ENCODE peak calls at places on chromosomes 3 and 15, in six cellular contexts. O, X, Z, Q, B and N are unnamed samples.

GRCh38 chr15:53830707-53831386 is 71.4 kb upstream of the WDR72 start:
- DNase-seq in O (no peak), X (peak), Z (no peak), Q (no peak), B (no peak), N (no peak)

GRCh38 chr15:75656813-75657212 is 9.1 kb downstream of the SNX33 start:
- DNase-seq in O (no peak), X (no peak), Z (no peak), Q (no peak), B (no peak), N (no peak)

GRCh38 chr3:188734395-188734794 is 437.4 kb upstream of the TPRG1 start:
- DNase-seq in O (no peak), X (peak), Z (no peak), Q (no peak), B (no peak), N (no peak)

GRCh38 chr15:58962662-58963565 is 24.5 kb upstream of the RNF111 start:
- DNase-seq in O (no peak), X (no peak), Z (no peak), Q (no peak), B (no peak), N (no peak)

GRCh38 chr3:12508316-12508715 is 24.0 kb downstream of the TSEN2 start:
- DNase-seq in O (no peak), X (no peak), Z (peak), Q (no peak), B (peak), N (no peak)

GRCh38 chr3:191065183-191065805 is 133.7 kb upstream of the OSTN start:
- DNase-seq in O (no peak), X (no peak), Z (no peak), Q (no peak), B (no peak), N (no peak)

GRCh38 chr3:77053769-77054168 is 13.9 kb downstream of the ROBO2 start:
- DNase-seq in O (no peak), X (no peak), Z (no peak), Q (no peak), B (peak), N (no peak)

GRCh38 chr3:139332092-139332491 is 11.7 kb upstream of the MRPS22 start:
- DNase-seq in O (no peak), X (no peak), Z (no peak), Q (no peak), B (no peak), N (no peak)

GRCh38 chr15:36903922-36904479 is 196.3 kb downstream of the MEIS2 start:
- DNase-seq in O (no peak), X (no peak), Z (no peak), Q (no peak), B (no peak), N (peak)

GRCh38 chr3:55543228-55543627 is 56.1 kb upstream of the WNT5A start:
- DNase-seq in O (no peak), X (no peak), Z (no peak), Q (no peak), B (no peak), N (no peak)

GRCh38 chr3:195550723-195551122 is 7.6 kb upstream of the PPP1R2 start:
- DNase-seq in O (no peak), X (no peak), Z (no peak), Q (no peak), B (no peak), N (no peak)

GRCh38 chr15:51223771-51224229 is 114.6 kb downstream of the CYP19A1 start:
- DNase-seq in O (no peak), X (no peak), Z (no peak), Q (no peak), B (peak), N (peak)

GRCh38 chr3:158267015-158267414 is 157.1 kb downstream of the RSRC1 start:
- DNase-seq in O (no peak), X (no peak), Z (no peak), Q (no peak), B (no peak), N (no peak)

GRCh38 chr3:130849111-130849552 is 44.8 kb upstream of the ATP2C1 start:
- DNase-seq in O (peak), X (peak), Z (no peak), Q (no peak), B (no peak), N (no peak)

GRCh38 chr3:10556312-10556711 is 50.9 kb upstream of the ATP2B2 start:
- DNase-seq in O (no peak), X (no peak), Z (no peak), Q (no peak), B (no peak), N (peak)

GRCh38 chr3:178352300-178353021 is 183.8 kb upstream of the KCNMB2 start:
- DNase-seq in O (no peak), X (no peak), Z (peak), Q (no peak), B (peak), N (no peak)

GRCh38 chr3:152458725-152459515 is 190.2 kb downstream of the MBNL1 start:
- DNase-seq in O (no peak), X (no peak), Z (no peak), Q (no peak), B (no peak), N (no peak)

GRCh38 chr15:90035835-90036220 is 34.7 kb downstream of the ZNF710 start:
- DNase-seq in O (no peak), X (no peak), Z (no peak), Q (no peak), B (no peak), N (peak)

GRCh38 chr3:24060055-24060454 is 115.0 kb downstream of the NR1D2 start:
- DNase-seq in O (no peak), X (no peak), Z (no peak), Q (no peak), B (peak), N (no peak)

GRCh38 chr3:112738366-112738765 is 97.4 kb upstream of the CCDC80 start:
- DNase-seq in O (no peak), X (no peak), Z (no peak), Q (no peak), B (no peak), N (no peak)

GRCh38 chr15:63166219-63166618 is 8.9 kb upstream of the RPS27L start:
- DNase-seq in O (no peak), X (no peak), Z (no peak), Q (no peak), B (no peak), N (no peak)

GRCh38 chr15:87038404-87038803 is 958.7 kb downstream of the AGBL1 start:
- DNase-seq in O (no peak), X (no peak), Z (no peak), Q (no peak), B (no peak), N (no peak)

GRCh38 chr3:127036209-127037020 is 53.5 kb downstream of the PLXNA1 start:
- DNase-seq in O (peak), X (peak), Z (no peak), Q (no peak), B (no peak), N (no peak)

GRCh38 chr3:101193957-101194356 is 126.4 kb downstream of the IMPG2 start:
- DNase-seq in O (no peak), X (no peak), Z (no peak), Q (no peak), B (peak), N (no peak)

GRCh38 chr3:195139091-195139875 is 131.7 kb downstream of the XXYLT1 start:
- DNase-seq in O (no peak), X (no peak), Z (no peak), Q (no peak), B (no peak), N (no peak)

GRCh38 chr3:96192951-96193350 is 621.4 kb upstream of the EPHA6 start:
- DNase-seq in O (no peak), X (no peak), Z (no peak), Q (no peak), B (no peak), N (no peak)

GRCh38 chr15:48355377-48355776 is 24.1 kb downstream of the DUT start:
- DNase-seq in O (no peak), X (no peak), Z (no peak), Q (no peak), B (no peak), N (no peak)

GRCh38 chr3:115146032-115146417 is 1.1 kb downstream of the ZBTB20 start:
- DNase-seq in O (no peak), X (peak), Z (peak), Q (no peak), B (peak), N (peak)

GRCh38 chr15:63870403-63871209 is 36.9 kb upstream of the HERC1 start:
- DNase-seq in O (no peak), X (no peak), Z (peak), Q (no peak), B (peak), N (no peak)

GRCh38 chr3:30682434-30683155 is 76.2 kb downstream of the TGFBR2 start:
- DNase-seq in O (no peak), X (no peak), Z (no peak), Q (no peak), B (no peak), N (no peak)

GRCh38 chr3:71380096-71380495 is 203.4 kb downstream of the FOXP1 start:
- DNase-seq in O (no peak), X (no peak), Z (peak), Q (no peak), B (no peak), N (no peak)

GRCh38 chr15:39300451-39301153 is 280.3 kb upstream of the THBS1 start:
- DNase-seq in O (no peak), X (no peak), Z (peak), Q (no peak), B (peak), N (no peak)

GRCh38 chr3:107328074-107328473 is 49.2 kb upstream of the CCDC54 start:
- DNase-seq in O (no peak), X (no peak), Z (no peak), Q (no peak), B (no peak), N (no peak)

GRCh38 chr15:67105065-67105951 is 39.9 kb downstream of the SMAD3 start:
- DNase-seq in O (no peak), X (peak), Z (peak), Q (no peak), B (peak), N (no peak)

GRCh38 chr3:14329116-14329830 is 73.1 kb upstream of the SLC6A6 start:
- DNase-seq in O (no peak), X (peak), Z (no peak), Q (no peak), B (peak), N (no peak)

GRCh38 chr15:67680645-67681044 is 138.1 kb downstream of the MAP2K5 start:
- DNase-seq in O (no peak), X (no peak), Z (no peak), Q (no peak), B (no peak), N (no peak)

DNA sequence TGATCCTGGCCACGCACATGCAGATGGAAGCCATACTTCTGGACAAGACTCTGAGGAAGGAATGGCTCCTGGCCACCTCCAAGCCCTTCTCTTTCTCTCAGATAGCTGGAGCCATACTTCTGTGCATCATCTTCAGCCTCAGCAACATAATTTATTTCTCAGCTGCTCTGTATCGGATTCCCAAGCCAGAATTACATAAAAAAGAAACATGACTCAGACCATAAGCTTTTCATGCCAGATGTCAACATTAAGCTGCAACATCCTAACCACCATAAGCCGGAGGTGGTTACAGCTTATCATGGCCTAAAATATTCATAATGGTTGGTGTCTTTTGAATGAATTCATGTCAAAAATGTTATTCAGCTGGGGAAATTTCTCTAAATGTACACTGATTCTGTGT is 10.5 kb upstream of the KIF23 start:
- DNase-seq in O (no peak), X (no peak), Z (no peak), Q (no peak), B (peak), N (no peak)
- H3K4me3 ChIP-seq in O (no peak), X (no peak), Z (no peak), Q (no peak), B (no peak), N (no peak)

GRCh38 chr3:141544697-141545096 is 57.9 kb downstream of the RASA2 start:
- DNase-seq in O (no peak), X (peak), Z (no peak), Q (no peak), B (no peak), N (no peak)

GRCh38 chr3:141542202-141542959 is 55.6 kb downstream of the RASA2 start:
- DNase-seq in O (no peak), X (no peak), Z (no peak), Q (no peak), B (no peak), N (no peak)

GRCh38 chr3:141540531-141540930 is 53.7 kb downstream of the RASA2 start:
- DNase-seq in O (no peak), X (no peak), Z (no peak), Q (no peak), B (no peak), N (no peak)

GRCh38 chr3:141539441-141540187 is 52.8 kb downstream of the RASA2 start:
- DNase-seq in O (no peak), X (no peak), Z (no peak), Q (no peak), B (no peak), N (no peak)

DNA sequence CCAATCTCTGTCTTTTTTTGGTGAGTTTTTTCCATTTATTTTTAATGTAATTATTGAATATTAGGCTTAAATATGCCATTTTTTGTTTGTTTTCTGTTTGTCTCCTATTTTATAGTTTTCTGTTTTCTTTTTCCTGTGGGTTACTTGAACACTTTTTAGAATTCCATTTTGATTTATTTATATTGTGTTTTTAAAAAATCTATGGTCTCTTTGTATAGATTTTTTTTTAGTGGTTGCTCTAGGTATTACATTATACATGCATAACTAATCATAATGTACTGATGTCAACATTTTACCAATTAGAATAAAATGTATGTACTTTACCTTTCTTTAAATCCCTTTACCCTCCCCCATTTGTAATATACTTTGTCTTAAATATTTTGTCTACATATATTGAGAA is 56.2 kb downstream of the RASA2 start:
- DNase-seq in O (no peak), X (no peak), Z (no peak), Q (no peak), B (no peak), N (no peak)
- TF ChIP-seq CTCF in O (no peak), X (peak), Z (no peak), Q (no peak), B (no peak), N (no peak)

GRCh38 chr3:28575748-28576589 is 227.3 kb upstream of the AZI2 start:
- DNase-seq in O (no peak), X (no peak), Z (no peak), Q (peak), B (peak), N (no peak)
- H3K4me3 ChIP-seq in O (no peak), X (peak), Z (peak), Q (peak), B (peak), N (no peak)

GRCh38 chr15:74040115-74040850 is 42.1 kb downstream of the GOLGA6A start:
- DNase-seq in O (no peak), X (peak), Z (no peak), Q (no peak), B (peak), N (no peak)
- TF ChIP-seq CTCF in O (no peak), X (no peak), Z (no peak), Q (no peak), B (no peak), N (no peak)

DNA sequence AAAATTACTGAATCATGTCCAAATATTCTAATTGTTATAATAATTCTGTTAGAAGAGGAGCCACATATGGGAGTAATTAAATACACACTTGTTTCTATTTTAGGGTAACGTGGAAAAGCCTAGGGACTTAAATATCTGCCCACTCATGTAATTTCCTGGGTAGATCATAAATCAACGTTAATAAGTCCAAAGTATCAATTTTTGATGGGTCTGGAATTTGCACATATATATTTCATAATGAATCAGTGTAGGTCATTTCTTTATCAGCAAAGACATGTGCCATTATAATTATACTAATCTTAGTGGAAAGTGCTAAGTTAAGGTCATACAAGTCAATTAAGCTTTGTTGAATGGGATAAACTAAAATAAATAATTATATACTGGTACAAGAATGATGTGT is 346.2 kb downstream of the ZBBX start:
- DNase-seq in O (no peak), X (no peak), Z (no peak), Q (no peak), B (no peak), N (no peak)
- H3K4me3 ChIP-seq in O (no peak), X (no peak), Z (no peak), Q (no peak), B (no peak), N (no peak)

GRCh38 chr3:46213201-46213600 is 5.1 kb upstream of the CCR1 start:
- DNase-seq in O (no peak), X (no peak), Z (no peak), Q (no peak), B (no peak), N (no peak)

GRCh38 chr3:46218310-46218709 is 10.2 kb upstream of the CCR1 start:
- DNase-seq in O (no peak), X (no peak), Z (no peak), Q (no peak), B (no peak), N (no peak)

GRCh38 chr3:46215810-46216414 is 7.8 kb upstream of the CCR1 start:
- DNase-seq in O (no peak), X (no peak), Z (no peak), Q (no peak), B (peak), N (no peak)

GRCh38 chr3:46212101-46212500 is 4.0 kb upstream of the CCR1 start:
- DNase-seq in O (no peak), X (no peak), Z (no peak), Q (no peak), B (no peak), N (no peak)

DNA sequence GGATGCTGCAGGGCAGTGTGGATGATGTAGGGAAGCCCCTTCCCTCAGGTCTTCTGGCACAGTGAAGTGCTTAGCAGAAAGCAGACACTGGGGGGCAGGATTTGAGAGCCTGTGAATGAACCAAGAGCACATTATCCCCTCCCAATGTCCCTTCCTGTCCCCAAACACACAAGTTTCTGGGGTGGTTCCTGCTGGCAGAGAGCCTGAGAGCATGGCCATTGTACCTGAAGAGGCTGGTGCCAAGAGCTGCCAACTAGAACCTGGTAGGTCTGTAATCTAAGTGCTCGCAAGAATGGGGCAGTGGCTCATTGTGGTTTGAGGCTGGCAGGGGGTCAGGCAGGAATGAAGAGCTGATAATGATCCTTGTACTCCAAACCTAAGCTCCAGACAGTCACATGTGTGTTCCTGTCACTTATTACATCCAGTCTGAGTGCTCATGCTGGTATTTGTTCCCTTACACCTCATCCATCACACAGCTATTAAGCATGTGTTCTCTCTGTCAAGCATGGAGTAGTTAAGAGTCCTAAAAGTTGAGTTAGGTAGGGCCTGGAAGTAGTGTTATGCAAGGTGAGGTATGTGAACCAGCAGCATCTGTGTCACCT is 6.7 kb upstream of the CCR1 start:
- DNase-seq in O (no peak), X (no peak), Z (no peak), Q (no peak), B (no peak), N (no peak)
- TF ChIP-seq CTCF in O (no peak), X (no peak), Z (no peak), Q (peak), B (no peak), N (no peak)

GRCh38 chr3:196640501-196640968 is 1.0 kb downstream of the NRROS start:
- DNase-seq in O (peak), X (no peak), Z (no peak), Q (no peak), B (no peak), N (no peak)
- H3K4me3 ChIP-seq in O (no peak), X (peak), Z (no peak), Q (peak), B (no peak), N (peak)